ENCODE peak calls at places on chromosomes 4 and X, in five cellular contexts. Z, D, S, L and V are unnamed samples.

GRCh38 chr4:32341342-32341741 is 1621.2 kb downstream of the PCDH7 start:
- DNase-seq in S (no peak), D (no peak), Z (no peak), L (no peak), V (no peak)

GRCh38 chr4:124641715-124642380 is 70.7 kb downstream of the ANKRD50 start:
- DNase-seq in Z (no peak), S (no peak), L (no peak), D (no peak), V (no peak)

GRCh38 chrX:22662776-22663175 is 337.0 kb upstream of the DDX53 start:
- DNase-seq in Z (no peak), D (no peak), S (no peak), L (no peak), V (no peak)

GRCh38 chrX:20265726-20266681 is 705 bp downstream of the RPS6KA3 start:
- DNase-seq in L (peak; percentile 76), Z (peak; percentile 49), S (no peak), D (no peak), V (no peak)

GRCh38 chr4:181662383-181662782 is 580.8 kb upstream of the TENM3 start:
- DNase-seq in S (no peak), Z (peak; percentile 30), D (no peak), L (no peak), V (no peak)

GRCh38 chr4:168551211-168551610 is 54.4 kb downstream of the PALLD start:
- DNase-seq in D (no peak), L (no peak), S (no peak), Z (no peak), V (no peak)

GRCh38 chr4:154911097-154911496 is 130.0 kb downstream of the RBM46 start:
- DNase-seq in L (no peak), Z (peak; percentile 21), D (no peak), S (no peak), V (no peak)

GRCh38 chr4:186946682-186947294 is 223.1 kb upstream of the FAT1 start:
- DNase-seq in S (no peak), D (no peak), Z (peak; percentile 56), L (peak; percentile 54), V (no peak)